ENCODE peak calls at places on chromosome 16, in five cellular contexts. F is stimulated activated CD4-positive, alpha-beta T cell treated with anti-CD3 and anti-CD28 coated beads, Interleukin-4, amount 100 ng/mL, for 1 hour; M is foreskin fibroblast; Q is activated naive CD4-positive, alpha-beta T cell; P is CD4-positive, alpha-beta memory T cell. C is an unnamed sample.

GRCh38 chr16:86195863-86196630 is 297.1 kb downstream of the IRF8 start:
- DNase-seq in F (no peak), M (no peak), Q (no peak), P (no peak), C (no peak)

GRCh38 chr16:50998411-50998810 is 152.7 kb downstream of the SALL1 start:
- DNase-seq in F (no peak), M (no peak), Q (no peak), P (no peak), C (no peak)

GRCh38 chr16:8854298-8854948 is 14.4 kb downstream of the CARHSP1 start:
- DNase-seq in F (no peak), M (peak), Q (no peak), P (no peak), C (no peak)

GRCh38 chr16:57194512-57194911 is 8.4 kb downstream of the RSPRY1 start:
- DNase-seq in F (no peak), M (peak), Q (no peak), P (no peak), C (no peak)

GRCh38 chr16:76277099-76278030 is at the start of gene CNTNAP4:
- DNase-seq in F (no peak), M (no peak), Q (no peak), P (no peak), C (no peak)

GRCh38 chr16:2388875-2389433 is 40.3 kb upstream of the CCNF start:
- DNase-seq in F (no peak), M (peak), Q (no peak), P (no peak), C (no peak)

GRCh38 chr16:86826931-86827330 is 248.6 kb downstream of the FOXL1 start:
- DNase-seq in F (no peak), M (peak), Q (no peak), P (no peak), C (no peak)

GRCh38 chr16:89350701-89351380 is 133.3 kb downstream of the ZNF778 start:
- DNase-seq in F (no peak), M (peak), Q (no peak), P (no peak), C (no peak)

GRCh38 chr16:66491716-66492064 is 58.2 kb downstream of the TK2 start:
- DNase-seq in F (no peak), M (no peak), Q (no peak), P (no peak), C (no peak)

GRCh38 chr16:1877804-1878203 is 5.8 kb upstream of the MEIOB start:
- DNase-seq in F (no peak), M (no peak), Q (no peak), P (no peak), C (no peak)

GRCh38 chr16:66013497-66013896 is 353.0 kb upstream of the CDH5 start:
- DNase-seq in F (no peak), M (no peak), Q (no peak), P (no peak), C (no peak)

GRCh38 chr16:89294486-89294885 is 77.0 kb downstream of the ZNF778 start:
- DNase-seq in F (no peak), M (no peak), Q (no peak), P (no peak), C (no peak)

GRCh38 chr16:75042423-75043174 is 43.8 kb downstream of the ZNRF1 start:
- DNase-seq in F (no peak), M (no peak), Q (no peak), P (no peak), C (no peak)

GRCh38 chr16:80436510-80436909 is 104.3 kb upstream of the DYNLRB2 start:
- DNase-seq in F (no peak), M (no peak), Q (no peak), P (no peak), C (no peak)

C was measured in GM12864.